ENCODE peak calls at places on chromosome 18, in seven cellular contexts. H is A549, Z is HepG2, D is SK-N-SH, L is tibial nerve, K is stomach, X is sigmoid colon. C is an unnamed sample. For H3K4me1, the result is how much of the 10 kb centered on the place peaks cover.

GRCh38 chr18:58069104-58069503 is 25.1 kb downstream of the NEDD4L start:
- DNase-seq in D (no peak), H (no peak), Z (no peak), K (no peak), X (no peak), L (no peak), C (no peak)

GRCh38 chr18:76504749-76505148 is 9.7 kb upstream of the ZNF516 start:
- DNase-seq in D (no peak), Z (no peak), K (no peak), X (no peak), H (no peak), L (no peak), C (no peak)

GRCh38 chr18:56678836-56679565 is 27.8 kb downstream of the WDR7 start:
- DNase-seq in K (no peak), H (no peak), L (no peak), D (no peak), X (no peak), Z (peak), C (no peak)

GRCh38 chr18:6628189-6628588 is 101.3 kb upstream of the ARHGAP28 start:
- DNase-seq in H (no peak), D (no peak), L (no peak), Z (no peak), K (no peak), X (no peak), C (peak)

GRCh38 chr18:267688-268552 is at the start of gene THOC1:
- DNase-seq in H (peak), L (peak), X (peak), Z (peak), K (peak), D (peak), C (peak)

GRCh38 chr18:7778181-7778580 is 211.1 kb downstream of the PTPRM start:
- DNase-seq in K (no peak), Z (no peak), D (no peak), X (no peak), L (no peak), H (no peak), C (no peak)

GRCh38 chr18:41324934-41325333 is 630.1 kb upstream of the PIK3C3 start:
- DNase-seq in K (no peak), D (no peak), Z (no peak), H (no peak), L (no peak), X (no peak), C (no peak)

GRCh38 chr18:8406486-8407250 is 202.6 kb upstream of the RAB12 start:
- DNase-seq in H (no peak), Z (no peak), D (no peak), K (no peak), L (no peak), X (no peak), C (no peak)

GRCh38 chr18:7830468-7830867 is 263.4 kb downstream of the PTPRM start:
- DNase-seq in K (no peak), D (peak), L (no peak), H (no peak), Z (no peak), X (no peak), C (no peak)

GRCh38 chr18:48181132-48181823 is 227.9 kb downstream of the ZBTB7C start:
- DNase-seq in L (no peak), X (no peak), Z (no peak), K (peak), H (no peak), D (no peak), C (no peak)

GRCh38 chr18:63882333-63883141 is 5.0 kb upstream of the SERPINB2 start:
- DNase-seq in L (no peak), Z (no peak), X (no peak), D (no peak), H (no peak), K (peak), C (no peak)

GRCh38 chr18:39660141-39660540 is 2094.5 kb upstream of the CELF4 start:
- DNase-seq in L (no peak), H (no peak), Z (no peak), K (no peak), D (no peak), X (no peak), C (no peak)

GRCh38 chr18:73785276-73785675 is 362.4 kb downstream of the FBXO15 start:
- DNase-seq in K (no peak), Z (no peak), D (no peak), L (no peak), X (no peak), H (no peak), C (no peak)

GRCh38 chr18:31041346-31042067 is 1.0 kb downstream of the DSC3 start:
- DNase-seq in Z (no peak), L (no peak), X (no peak), K (no peak), D (peak), H (no peak), C (peak)

GRCh38 chr18:2932247-2933181 is 80.4 kb downstream of the LPIN2 start:
- DNase-seq in L (peak), H (peak), Z (peak), D (peak), X (no peak), K (no peak), C (peak)

DNA sequence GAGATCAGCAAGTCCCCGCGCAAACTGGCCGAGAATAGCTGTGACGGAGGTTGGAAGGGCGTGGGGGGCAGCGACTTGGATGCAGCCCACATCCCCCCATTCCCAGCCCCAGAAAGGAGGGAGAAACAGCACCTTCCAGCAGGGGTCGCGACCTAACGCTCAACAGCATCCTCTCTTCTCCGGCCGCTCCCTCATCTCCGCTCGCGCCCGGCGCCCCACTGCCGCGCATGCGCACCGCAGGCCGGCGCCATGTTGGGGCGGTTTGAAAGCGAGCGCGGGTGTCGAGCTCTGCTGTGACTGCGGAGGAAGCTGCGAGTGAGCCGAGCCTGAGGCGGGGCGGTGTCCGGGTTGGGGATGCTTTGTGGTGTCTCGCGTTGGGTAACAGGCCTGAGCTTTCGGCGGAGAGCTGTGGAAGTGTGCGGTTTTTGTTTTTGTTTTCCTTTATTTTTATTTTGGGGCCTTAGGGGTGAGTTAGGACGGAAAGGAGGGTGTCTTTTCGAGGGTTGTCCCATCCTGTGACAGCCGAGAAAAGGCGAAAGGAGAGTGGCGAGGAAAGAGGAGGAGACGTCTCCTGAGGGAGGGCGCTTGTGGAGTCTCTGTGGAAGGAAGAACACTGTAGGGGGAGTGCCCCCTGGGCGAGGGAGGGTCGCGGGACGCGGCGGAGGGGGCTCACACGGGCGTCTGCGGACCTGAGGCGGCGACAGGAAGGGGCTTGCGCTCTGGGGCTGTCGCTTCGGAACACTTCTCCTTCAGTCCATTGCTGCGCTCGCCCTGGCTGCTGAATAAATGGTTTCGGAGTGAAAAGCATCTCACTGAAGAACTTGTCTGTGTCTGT is at the start of the genes C18orf54 and STARD6:
- DNase-seq in H (peak), Z (peak), X (peak), D (peak), L (peak), K (peak), C (peak)
- TF ChIP-seq EP300 in H (no peak), Z (no peak), X (no peak), D (no peak), L (peak), K (no peak), C (no peak)

DNA sequence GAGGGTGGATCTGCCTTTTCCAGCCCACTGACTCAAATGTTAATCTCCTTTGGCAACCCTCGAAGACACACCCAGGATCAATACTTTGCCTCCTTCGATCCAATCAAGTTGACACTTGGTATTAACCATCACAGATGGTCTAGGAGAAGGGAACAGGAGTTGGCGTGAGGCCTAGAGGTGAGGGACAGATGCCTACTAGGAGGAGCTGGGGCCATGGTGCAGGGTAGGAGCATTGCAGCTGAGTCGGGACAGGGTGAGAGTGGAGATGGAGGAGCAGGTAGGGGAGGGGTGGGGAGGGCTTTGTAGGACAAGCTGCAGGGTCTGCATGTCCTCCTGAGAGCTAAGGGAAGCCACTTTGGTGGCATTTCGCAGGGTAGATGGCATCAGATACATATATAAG is 140.0 kb downstream of the VAPA start:
- DNase-seq in X (no peak), Z (no peak), D (no peak), L (no peak), H (no peak), K (no peak), C (peak)
- H3K4me1 ChIP-seq in X (under half), Z (under half), D (under half), L (under half), H (under half), K (under half), C (under half)

GRCh38 chr18:44747157-44747556 is 66.5 kb downstream of the SETBP1 start:
- DNase-seq in Z (no peak), K (no peak), H (no peak), L (no peak), X (no peak), D (no peak), C (no peak)

GRCh38 chr18:44742126-44742525 is 61.4 kb downstream of the SETBP1 start:
- DNase-seq in X (no peak), K (no peak), Z (no peak), D (no peak), L (no peak), H (no peak), C (no peak)

GRCh38 chr18:44742741-44743311 is 62.1 kb downstream of the SETBP1 start:
- DNase-seq in X (peak), K (no peak), Z (no peak), H (no peak), L (peak), D (peak), C (peak)

GRCh38 chr18:44743626-44744025 is 62.9 kb downstream of the SETBP1 start:
- DNase-seq in X (no peak), L (no peak), D (peak), H (no peak), K (no peak), Z (no peak), C (no peak)

DNA sequence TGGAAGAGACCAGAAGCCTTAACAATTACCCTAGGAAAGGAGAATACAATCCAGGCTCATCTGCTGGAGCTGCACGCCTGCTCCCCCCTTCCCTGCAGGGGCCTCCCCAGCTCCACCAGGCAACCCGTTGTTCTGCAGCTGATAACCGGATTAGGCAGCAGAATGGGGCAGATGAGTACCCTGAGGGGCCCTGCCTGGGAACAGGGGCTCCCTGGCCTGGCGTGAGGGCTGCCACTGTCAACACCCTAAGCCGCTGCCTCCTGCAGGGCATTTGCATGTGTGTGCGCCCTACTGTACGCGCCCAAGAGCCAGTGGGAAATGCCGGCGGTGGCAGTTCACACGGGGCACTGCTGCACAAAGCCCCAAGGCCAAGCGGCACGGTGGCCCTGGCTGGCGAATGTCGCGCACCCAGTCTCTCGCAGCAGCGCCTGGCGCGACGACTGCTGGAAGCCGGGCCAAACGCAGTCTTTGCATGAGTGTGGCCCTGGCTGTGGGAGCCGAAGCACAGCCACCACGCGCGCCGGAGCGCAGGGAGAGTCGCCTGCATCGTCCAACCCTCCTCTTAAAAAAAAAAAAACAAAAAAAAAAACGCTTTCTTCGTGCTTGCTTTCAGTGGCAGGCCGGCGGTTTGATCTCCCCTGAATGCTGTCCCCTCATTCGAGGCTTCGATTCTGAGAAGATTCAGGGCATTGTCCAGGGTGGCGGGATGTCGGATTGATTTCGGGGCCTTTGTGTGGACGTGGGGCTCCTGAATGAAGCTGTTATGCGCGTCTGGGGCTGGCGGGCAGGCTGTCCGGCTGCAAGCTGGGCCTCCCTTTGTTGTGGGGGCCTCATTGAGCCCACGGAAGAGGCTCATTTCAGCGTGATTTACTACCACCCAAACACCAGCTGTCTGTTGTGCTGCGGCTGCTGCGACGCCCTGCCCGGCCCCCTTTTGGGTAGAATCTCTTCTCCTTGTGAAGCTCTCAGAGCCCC is 63.8 kb downstream of the SETBP1 start:
- DNase-seq in L (no peak), D (peak), K (no peak), X (peak), H (no peak), Z (no peak), C (peak)
- H3K27ac ChIP-seq in L (no peak), D (peak), K (no peak), X (no peak), H (no peak), Z (no peak), C (no peak)

GRCh38 chr18:23995180-23995579 is 19.4 kb upstream of the TTC39C start:
- DNase-seq in K (no peak), L (no peak), X (no peak), Z (no peak), D (no peak), H (no peak), C (no peak)
- TF ChIP-seq EP300 in K (no peak), L (no peak), X (no peak), Z (no peak), D (no peak), H (no peak), C (no peak)